ENCODE peak calls at places on chromosomes 5 and 9, in ten cellular contexts. J is progenitor cell of endocrine pancreas, E is psoas muscle, B is foreskin fibroblast, Y is tibial artery, N is MCF 10A, V is right atrium auricular region, W is BJ, K is neural crest cell, F is cardiac muscle cell. C is an unnamed sample.

GRCh38 chr5:137199966-137200365 is 299.2 kb downstream of the SPOCK1 start:
- DNase-seq in J (no peak), E (no peak), B (peak; percentile 56), Y (no peak), N (peak; percentile 24), V (no peak), W (peak; percentile 48), K (no peak), F (no peak), C (no peak)

GRCh38 chr5:115194671-115195070 is 25.0 kb upstream of the TRIM36 start:
- DNase-seq in J (no peak), E (no peak), B (peak; percentile 14), Y (no peak), N (no peak), V (no peak), W (peak; percentile 4), K (no peak), F (no peak), C (no peak)

GRCh38 chr5:134503088-134503936 is 22.2 kb upstream of the JADE2 start:
- DNase-seq in J (no peak), E (peak; percentile 86), B (peak; percentile 98), Y (peak; percentile 80), N (peak; percentile 100), V (peak; percentile 91), W (peak; percentile 94), K (no peak), F (no peak), C (peak; percentile 95)

GRCh38 chr5:146797683-146798082 is 80.9 kb downstream of the PPP2R2B start:
- DNase-seq in J (no peak), E (no peak), B (no peak), Y (no peak), N (no peak), V (no peak), W (no peak), K (no peak), F (peak; percentile 17), C (no peak)

GRCh38 chr5:160398806-160399205 is 1.0 kb downstream of the FAM200C start:
- DNase-seq in J (no peak), E (no peak), B (no peak), Y (no peak), N (no peak), V (no peak), W (no peak), K (no peak), F (no peak), C (no peak)

GRCh38 chr9:109164040-109164439 is 3.0 kb downstream of the FRRS1L start:
- DNase-seq in J (no peak), E (no peak), B (no peak), Y (no peak), N (no peak), V (no peak), W (no peak), K (no peak), F (no peak), C (no peak)

GRCh38 chr5:82374637-82375036 is 96.5 kb upstream of the RPS23 start:
- DNase-seq in J (no peak), E (no peak), B (no peak), Y (no peak), N (no peak), V (no peak), W (no peak), K (no peak), F (no peak), C (no peak)

GRCh38 chr9:124242331-124243194 is 15.2 kb upstream of the NEK6 start:
- DNase-seq in J (no peak), E (peak; percentile 27), B (no peak), Y (peak; percentile 38), N (no peak), V (no peak), W (no peak), K (no peak), F (peak; percentile 30), C (no peak)

GRCh38 chr5:34587355-34588241 is 68.5 kb upstream of the RAI14 start:
- DNase-seq in J (no peak), E (no peak), B (peak; percentile 72), Y (no peak), N (peak; percentile 66), V (no peak), W (no peak), K (no peak), F (no peak), C (no peak)

GRCh38 chr5:81420039-81420667 is 26.2 kb upstream of the ACOT12 start:
- DNase-seq in J (no peak), E (no peak), B (peak; percentile 85), Y (no peak), N (peak; percentile 84), V (no peak), W (peak; percentile 82), K (no peak), F (no peak), C (peak; percentile 58)

GRCh38 chr9:131001990-131002389 is 7.0 kb upstream of the LAMC3 start:
- DNase-seq in J (no peak), E (no peak), B (no peak), Y (no peak), N (no peak), V (no peak), W (no peak), K (no peak), F (no peak), C (no peak)

GRCh38 chr9:26502311-26502710 is 390.3 kb downstream of the CAAP1 start:
- DNase-seq in J (no peak), E (no peak), B (no peak), Y (no peak), N (peak; percentile 27), V (no peak), W (no peak), K (no peak), F (peak; percentile 11), C (no peak)
- TF ChIP-seq CTCF in J (peak; percentile 49), E (no peak), B (no peak), Y (no peak), N (no peak), V (no peak), W (no peak), K (peak; percentile 41), F (no peak), C (no peak)

GRCh38 chr9:28650327-28650726 is 1077.0 kb upstream of the C9orf72 start:
- DNase-seq in J (no peak), E (no peak), B (no peak), Y (no peak), N (no peak), V (no peak), W (no peak), K (no peak), F (no peak), C (no peak)

GRCh38 chr9:28651050-28651722 is 1077.9 kb upstream of the C9orf72 start:
- DNase-seq in J (no peak), E (no peak), B (no peak), Y (no peak), N (no peak), V (no peak), W (no peak), K (no peak), F (no peak), C (no peak)

DNA sequence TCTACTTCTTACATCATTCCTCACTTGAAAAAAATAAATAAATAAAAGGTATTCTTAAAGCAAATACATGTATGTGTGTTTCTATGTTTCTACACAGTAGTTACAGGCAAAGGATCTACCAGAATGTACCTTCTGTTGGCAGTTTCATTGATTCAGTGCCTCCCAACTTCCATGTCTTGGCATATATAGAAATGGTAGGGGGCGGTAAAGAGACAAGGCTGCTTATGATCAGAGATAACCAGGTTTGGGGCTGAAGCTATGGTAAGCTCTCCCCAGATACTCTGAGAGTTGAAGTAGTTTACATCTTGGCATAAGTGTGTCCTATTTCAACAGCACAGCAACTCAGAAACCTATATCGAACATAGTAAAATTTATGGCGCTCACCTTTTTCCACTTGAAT is 1075.4 kb upstream of the C9orf72 start:
- DNase-seq in J (no peak), E (no peak), B (no peak), Y (no peak), N (peak; percentile 27), V (no peak), W (no peak), K (no peak), F (peak; percentile 36), C (no peak)
- TF ChIP-seq CTCF in J (peak; percentile 14), E (no peak), B (no peak), Y (no peak), N (no peak), V (no peak), W (no peak), K (no peak), F (no peak), C (no peak)

DNA sequence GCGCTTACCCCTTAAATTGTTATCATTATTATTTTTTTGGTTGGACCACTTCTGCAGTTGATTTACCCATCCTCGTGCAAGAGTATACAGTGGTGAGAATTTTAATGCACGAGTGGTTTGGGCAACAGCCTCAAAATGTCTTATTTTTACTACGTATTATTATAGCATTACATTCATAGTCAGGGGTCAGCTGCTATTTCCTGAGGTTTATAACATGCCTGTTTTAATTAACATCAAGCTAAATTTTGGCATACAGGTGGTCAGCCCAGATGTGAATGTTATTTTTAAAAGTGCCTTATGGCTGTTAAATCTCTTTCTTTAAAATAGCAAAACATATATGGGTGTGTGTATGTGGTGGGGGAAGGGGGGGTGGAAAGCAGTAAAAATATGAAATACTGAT is 424.4 kb upstream of the CLINT1 start:
- DNase-seq in J (no peak), E (no peak), B (no peak), Y (no peak), N (no peak), V (no peak), W (no peak), K (no peak), F (no peak), C (no peak)
- TF ChIP-seq CTCF in J (no peak), E (no peak), B (no peak), Y (no peak), N (no peak), V (no peak), W (no peak), K (no peak), F (no peak), C (no peak)

GRCh38 chr9:83599071-83599470 is 23.9 kb upstream of the IDNK start:
- DNase-seq in J (no peak), E (no peak), B (peak; percentile 39), Y (no peak), N (no peak), V (no peak), W (no peak), K (no peak), F (no peak), C (no peak)

GRCh38 chr9:83601463-83601862 is 21.5 kb upstream of the IDNK start:
- DNase-seq in J (no peak), E (no peak), B (no peak), Y (no peak), N (no peak), V (no peak), W (no peak), K (no peak), F (no peak), C (no peak)

GRCh38 chr9:83598487-83598886 is 24.5 kb upstream of the IDNK start:
- DNase-seq in J (no peak), E (no peak), B (peak; percentile 52), Y (no peak), N (peak; percentile 49), V (no peak), W (no peak), K (no peak), F (no peak), C (no peak)

DNA sequence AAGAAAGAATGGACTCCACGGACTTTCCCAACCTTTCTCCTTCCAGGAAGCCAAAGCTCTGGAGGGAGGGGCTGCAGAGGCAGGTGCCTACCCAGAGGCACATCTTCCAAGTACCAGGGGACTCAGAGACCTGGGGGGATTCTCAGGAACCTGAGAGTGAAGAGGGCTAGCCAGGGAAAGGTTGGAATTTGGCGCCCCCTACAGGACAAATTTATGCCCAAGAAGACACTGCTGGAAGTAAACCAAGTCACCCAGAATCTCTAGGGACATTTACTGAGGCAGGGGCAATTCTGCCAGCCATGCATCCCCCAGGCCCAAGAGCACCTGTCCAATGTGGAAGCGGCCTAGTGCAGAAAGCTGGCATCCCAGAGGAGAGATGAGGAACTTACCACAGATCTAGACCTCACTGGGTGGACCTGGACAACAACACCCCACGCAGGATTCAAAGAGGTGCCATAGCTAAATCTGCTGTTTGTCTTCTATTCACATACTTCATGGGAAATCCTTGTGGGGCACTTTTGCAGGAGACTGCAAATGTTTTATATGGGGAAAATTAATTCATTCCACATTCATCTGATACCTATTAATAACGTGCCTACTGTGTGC is 25.9 kb upstream of the IDNK start:
- DNase-seq in J (peak; percentile 36), E (no peak), B (no peak), Y (no peak), N (peak; percentile 53), V (no peak), W (no peak), K (peak; percentile 63), F (peak; percentile 61), C (peak; percentile 42)
- TF ChIP-seq CTCF in J (peak; percentile 75), E (peak; percentile 54), B (peak; percentile 54), Y (peak; percentile 46), N (peak; percentile 69), V (peak; percentile 83), W (peak; percentile 60), K (peak; percentile 77), F (peak; percentile 81), C (peak; percentile 73)

C was measured in Calu3.